ENCODE peak calls at places on chromosomes 6 and 20, in nine cellular contexts. G, M, Z, Y, F, R, J, H and W are unnamed samples.
A peak's percentile ranks its signal among the peaks of the same experiment; 100 is the strongest.

GRCh38 chr20:53274807-53275206 is 302.6 kb downstream of the TSHZ2 start:
- DNase-seq in Z (no peak), R (no peak), M (no peak), Y (no peak), F (no peak), H (no peak), J (no peak), G (no peak), W (no peak)

GRCh38 chr6:77466055-77467028 is 3.1 kb upstream of the HTR1B start:
- DNase-seq in R (no peak), Y (peak; percentile 57), H (peak; percentile 78), M (peak; percentile 62), G (no peak), F (peak; percentile 75), Z (peak; percentile 72), J (no peak), W (peak; percentile 78)

GRCh38 chr6:100726741-100727140 is 154.4 kb downstream of the ASCC3 start:
- DNase-seq in H (peak; percentile 24), M (no peak), R (no peak), G (no peak), Z (no peak), Y (no peak), F (no peak), J (no peak), W (no peak)

GRCh38 chr20:24483435-24484080 is 14.1 kb downstream of the SYNDIG1 start:
- DNase-seq in Z (no peak), R (no peak), G (no peak), M (no peak), F (no peak), J (no peak), Y (no peak), H (no peak), W (no peak)

GRCh38 chr6:129486333-129486732 is 223.6 kb downstream of the ARHGAP18 start:
- DNase-seq in J (no peak), R (no peak), Z (no peak), F (no peak), G (no peak), H (no peak), M (no peak), Y (no peak), W (no peak)

GRCh38 chr6:159252955-159253508 is 83.8 kb downstream of the FNDC1 start:
- DNase-seq in Y (no peak), J (no peak), Z (no peak), G (no peak), F (peak; percentile 12), H (peak; percentile 64), R (no peak), M (peak; percentile 67), W (no peak)

GRCh38 chr6:125853168-125853567 is 62.4 kb downstream of the NCOA7 start:
- DNase-seq in M (no peak), Y (no peak), J (no peak), F (no peak), H (no peak), R (no peak), G (no peak), Z (no peak), W (no peak)

GRCh38 chr6:31776961-31777666 is at the start of gene VWA7:
- DNase-seq in M (no peak), F (no peak), J (peak; percentile 60), R (peak; percentile 84), G (peak; percentile 68), H (peak; percentile 84), Z (peak; percentile 75), Y (peak; percentile 80), W (peak; percentile 29)

GRCh38 chr6:160461641-160462040 is 113.5 kb downstream of the SLC22A3 start:
- DNase-seq in R (no peak), H (peak; percentile 22), M (no peak), Y (no peak), F (no peak), J (no peak), G (no peak), Z (no peak), W (no peak)

GRCh38 chr6:55913213-55914195 is 38.1 kb upstream of the BMP5 start:
- DNase-seq in R (no peak), Z (no peak), F (no peak), G (no peak), Y (no peak), M (no peak), J (no peak), H (peak; percentile 16), W (no peak)

GRCh38 chr20:44080646-44081267 is 106.2 kb downstream of the JPH2 start:
- DNase-seq in M (peak; percentile 78), F (peak; percentile 75), G (peak; percentile 53), H (peak; percentile 87), J (peak; percentile 77), R (peak; percentile 81), Y (peak; percentile 83), Z (peak; percentile 81), W (peak; percentile 78)

GRCh38 chr6:82397962-82398692 is 34.5 kb downstream of the TPBG start:
- DNase-seq in Y (no peak), R (no peak), F (no peak), H (peak; percentile 57), J (no peak), Z (no peak), G (no peak), M (no peak), W (no peak)